ENCODE peak calls at places on chromosomes 7 and 10, in five cellular contexts. L, H, A, E and W are unnamed samples.

GRCh38 chr7:69781412-69781846 is 183.2 kb downstream of the AUTS2 start:
- DNase-seq in L (peak; percentile 24), H (no peak), A (no peak), E (no peak), W (no peak)

GRCh38 chr10:26386800-26387199 is 51.3 kb upstream of the APBB1IP start:
- DNase-seq in L (no peak), H (no peak), A (no peak), E (no peak), W (peak; percentile 76)

GRCh38 chr7:26950854-26951253 is 86.5 kb upstream of the SKAP2 start:
- DNase-seq in L (no peak), H (no peak), A (no peak), E (no peak), W (no peak)

GRCh38 chr7:157427811-157428553 is 91.2 kb downstream of the DNAJB6 start:
- DNase-seq in L (no peak), H (no peak), A (no peak), E (no peak), W (no peak)

GRCh38 chr10:50862719-50863118 is 22.7 kb downstream of the A1CF start:
- DNase-seq in L (no peak), H (no peak), A (no peak), E (no peak), W (no peak)

GRCh38 chr7:131293018-131293417 is 34.7 kb upstream of the MKLN1 start:
- DNase-seq in L (peak; percentile 37), H (peak; percentile 21), A (no peak), E (no peak), W (no peak)

GRCh38 chr10:73779018-73779417 is 2.8 kb upstream of the CHCHD1 start:
- DNase-seq in L (no peak), H (no peak), A (no peak), E (no peak), W (no peak)

GRCh38 chr10:34669079-34669478 is 146.0 kb downstream of the PARD3 start:
- DNase-seq in L (no peak), H (no peak), A (no peak), E (no peak), W (no peak)

GRCh38 chr10:22620140-22620857 is 94.1 kb downstream of the PIP4K2A start:
- DNase-seq in L (peak; percentile 77), H (peak; percentile 77), A (peak; percentile 65), E (no peak), W (peak; percentile 48)

GRCh38 chr10:98357208-98357836 is 57.7 kb downstream of the PYROXD2 start:
- DNase-seq in L (no peak), H (peak; percentile 84), A (no peak), E (no peak), W (no peak)

GRCh38 chr7:107971613-107972012 is 31.3 kb downstream of the LAMB1 start:
- DNase-seq in L (peak; percentile 43), H (no peak), A (no peak), E (no peak), W (no peak)

GRCh38 chr7:18573410-18574234 is 78.1 kb downstream of the HDAC9 start:
- DNase-seq in L (no peak), H (no peak), A (no peak), E (peak; percentile 66), W (no peak)

GRCh38 chr7:130961128-130961601 is 227.2 kb upstream of the KLF14 start:
- DNase-seq in L (no peak), H (peak; percentile 57), A (no peak), E (peak; percentile 58), W (peak; percentile 97)

GRCh38 chr7:32047801-32048200 is 22.4 kb downstream of the PDE1C start:
- DNase-seq in L (no peak), H (no peak), A (no peak), E (no peak), W (no peak)

GRCh38 chr10:84256510-84257342 is 11.9 kb downstream of the RGR start:
- DNase-seq in L (no peak), H (no peak), A (no peak), E (no peak), W (peak; percentile 49)

GRCh38 chr7:89003619-89003956 is 208.1 kb upstream of the TEX47 start:
- DNase-seq in L (no peak), H (no peak), A (no peak), E (no peak), W (peak; percentile 18)

GRCh38 chr7:26188291-26188999 is 12.1 kb downstream of the HNRNPA2B1 start:
- DNase-seq in L (no peak), H (no peak), A (no peak), E (no peak), W (peak; percentile 42)

GRCh38 chr7:101747058-101747617 is 70.3 kb upstream of the CUX1 start:
- DNase-seq in L (no peak), H (no peak), A (no peak), E (no peak), W (peak; percentile 64)

GRCh38 chr7:138000081-138000701 is 1.7 kb downstream of the CREB3L2 start:
- DNase-seq in L (peak; percentile 51), H (peak; percentile 83), A (no peak), E (peak; percentile 52), W (peak; percentile 43)

GRCh38 chr10:6383099-6383812 is 180.5 kb downstream of the PFKFB3 start:
- DNase-seq in L (no peak), H (no peak), A (no peak), E (no peak), W (no peak)

GRCh38 chr10:95133997-95134396 is 60.0 kb upstream of the ACSM6 start:
- DNase-seq in L (no peak), H (no peak), A (no peak), E (no peak), W (no peak)

GRCh38 chr10:14477408-14477710 is 146.6 kb upstream of the FRMD4A start:
- DNase-seq in L (no peak), H (peak; percentile 2), A (no peak), E (no peak), W (no peak)

GRCh38 chr10:17059197-17059688 is 70.4 kb downstream of the CUBN start:
- DNase-seq in L (no peak), H (peak; percentile 88), A (no peak), E (no peak), W (no peak)

GRCh38 chr10:71963756-71964668 is at the start of gene CHST3:
- DNase-seq in L (peak; percentile 56), H (no peak), A (no peak), E (no peak), W (peak; percentile 36)
- H3K4me3 ChIP-seq in L (peak within 1 kb of the TSS; percentile 75), H (peak within 1 kb of the TSS; percentile 93), A (peak within 1 kb of the TSS; percentile 74), E (no peak within 1 kb of the TSS), W (no peak within 1 kb of the TSS)

GRCh38 chr10:117224881-117225280 is 16.0 kb upstream of the SLC18A2 start:
- DNase-seq in L (no peak), H (no peak), A (no peak), E (no peak), W (no peak)

GRCh38 chr10:117228210-117228609 is 12.7 kb upstream of the SLC18A2 start:
- DNase-seq in L (no peak), H (no peak), A (no peak), E (no peak), W (no peak)

GRCh38 chr10:117223413-117224035 is 17.4 kb upstream of the SLC18A2 start:
- DNase-seq in L (no peak), H (no peak), A (no peak), E (no peak), W (no peak)

GRCh38 chr10:117224036-117224430 is 16.9 kb upstream of the SLC18A2 start:
- DNase-seq in L (no peak), H (no peak), A (no peak), E (no peak), W (no peak)

DNA sequence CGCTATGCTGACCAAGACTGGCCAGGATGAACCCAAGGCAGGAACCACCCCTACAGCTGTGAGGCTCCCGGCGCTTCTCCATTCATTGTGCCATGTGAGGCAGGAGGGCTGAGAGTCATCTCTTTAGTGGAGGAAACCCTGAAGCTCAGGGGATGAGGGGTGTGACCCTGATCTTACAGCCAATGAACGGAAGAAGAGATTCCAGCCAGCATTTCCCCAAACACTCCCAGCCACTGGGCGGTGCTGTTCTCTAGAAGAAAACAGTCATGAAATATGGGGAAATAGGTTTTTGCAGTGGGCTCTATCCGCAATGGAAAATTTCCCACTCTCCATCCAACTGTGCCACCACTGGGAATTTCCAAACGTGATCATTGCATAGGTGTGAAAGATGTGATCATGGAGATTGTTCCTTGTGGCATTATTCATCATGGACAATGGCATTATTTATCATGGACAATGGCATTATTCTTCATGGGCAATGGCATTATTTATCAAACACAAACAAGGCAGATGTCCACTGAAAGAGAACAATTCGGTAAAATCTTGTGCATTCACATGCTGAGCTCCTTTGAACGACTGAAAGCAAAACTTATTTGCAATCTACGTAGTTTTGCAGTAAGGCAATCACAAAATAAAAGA is 14.0 kb upstream of the SLC18A2 start:
- DNase-seq in L (no peak), H (no peak), A (no peak), E (no peak), W (peak; percentile 28)
- TF ChIP-seq CTCF in L (no peak), H (peak; percentile 34), A (peak; percentile 69), E (peak; percentile 57), W (peak; percentile 57)

GRCh38 chr10:79446451-79447020 is 1.1 kb upstream of the ZCCHC24 start:
- DNase-seq in L (peak; percentile 70), H (no peak), A (no peak), E (no peak), W (no peak)
- H3K4me3 ChIP-seq in L (peak overlapping the region; percentile 73), H (peak overlapping the region; percentile 55), A (peak overlapping the region; percentile 27), E (no peak overlapping the region), W (no peak overlapping the region)

DNA sequence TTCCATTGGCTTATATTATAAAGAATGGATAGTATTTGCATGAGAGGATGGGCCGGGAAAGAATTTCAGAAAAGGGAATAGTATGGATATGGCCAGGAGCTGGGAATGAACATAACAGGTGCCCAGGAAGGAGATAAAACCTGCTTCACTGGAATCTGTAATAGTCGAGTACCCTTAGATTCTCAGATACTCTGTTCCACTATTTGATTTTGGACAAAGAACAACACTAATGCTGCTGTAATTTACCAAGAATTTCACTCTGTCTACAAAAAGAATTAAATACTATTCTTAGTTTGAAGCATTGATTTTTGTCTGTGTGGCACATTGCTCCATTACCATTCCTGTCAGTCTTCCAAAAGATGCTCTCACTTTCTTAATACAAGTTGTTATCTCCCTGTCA is 718.2 kb upstream of the LRRN3 start:
- DNase-seq in L (no peak), H (no peak), A (no peak), E (no peak), W (no peak)
- TF ChIP-seq CTCF in L (no peak), H (no peak), A (no peak), E (no peak), W (no peak)